ENCODE peak calls at places on chromosomes 7 and 10, in seven cellular contexts. L, N, A, C, R, E and P are unnamed samples.
A peak's percentile ranks its signal among the peaks of the same experiment; 100 is the strongest.

GRCh38 chr7:41232086-41232485 is 470.8 kb downstream of the INHBA start:
- DNase-seq in L (no peak), E (no peak), C (no peak), A (no peak), N (no peak), R (no peak), P (no peak)

GRCh38 chr7:6078548-6078947 is 47.4 kb downstream of the ANKRD61 start:
- DNase-seq in L (no peak), C (no peak), E (no peak), R (no peak), N (no peak), A (no peak), P (no peak)

GRCh38 chr7:21104124-21104500 is 317.4 kb upstream of the SP8 start:
- DNase-seq in A (peak; percentile 57), L (no peak), C (no peak), R (no peak), E (no peak), N (no peak), P (no peak)

GRCh38 chr7:19920200-19920599 is 146.8 kb upstream of the TMEM196 start:
- DNase-seq in E (no peak), C (no peak), L (no peak), R (no peak), N (no peak), A (no peak), P (no peak)

GRCh38 chr10:14386202-14386593 is 55.5 kb upstream of the FRMD4A start:
- DNase-seq in L (no peak), C (no peak), A (no peak), E (no peak), R (no peak), N (no peak), P (no peak)

GRCh38 chr10:124741281-124741921 is 2.8 kb downstream of the FAM53B start:
- DNase-seq in E (peak; percentile 92), R (no peak), N (no peak), L (peak; percentile 76), A (peak; percentile 91), C (peak; percentile 80), P (no peak)

GRCh38 chr7:140591178-140591902 is 49.3 kb downstream of the DENND2A start:
- DNase-seq in L (no peak), N (no peak), E (no peak), A (no peak), R (no peak), C (no peak), P (no peak)

GRCh38 chr7:25069900-25070443 is 55.1 kb downstream of the CYCS start:
- DNase-seq in E (peak; percentile 92), N (no peak), R (no peak), A (peak; percentile 39), C (peak; percentile 64), L (peak; percentile 77), P (no peak)

GRCh38 chr10:86346794-86347665 is 19.6 kb downstream of the GRID1 start:
- DNase-seq in C (no peak), L (no peak), A (no peak), E (no peak), R (no peak), N (no peak), P (no peak)

GRCh38 chr10:4650109-4650508 is 175.9 kb upstream of the AKR1E2 start:
- DNase-seq in E (no peak), N (no peak), A (no peak), R (no peak), C (no peak), L (no peak), P (no peak)

GRCh38 chr7:35723011-35723410 is 28.1 kb upstream of the HERPUD2 start:
- DNase-seq in R (no peak), L (no peak), C (no peak), N (no peak), E (no peak), A (no peak), P (no peak)
- TF ChIP-seq CTCF in R (no peak), L (no peak), C (no peak), N (no peak), E (no peak), A (no peak), P (no peak)

DNA sequence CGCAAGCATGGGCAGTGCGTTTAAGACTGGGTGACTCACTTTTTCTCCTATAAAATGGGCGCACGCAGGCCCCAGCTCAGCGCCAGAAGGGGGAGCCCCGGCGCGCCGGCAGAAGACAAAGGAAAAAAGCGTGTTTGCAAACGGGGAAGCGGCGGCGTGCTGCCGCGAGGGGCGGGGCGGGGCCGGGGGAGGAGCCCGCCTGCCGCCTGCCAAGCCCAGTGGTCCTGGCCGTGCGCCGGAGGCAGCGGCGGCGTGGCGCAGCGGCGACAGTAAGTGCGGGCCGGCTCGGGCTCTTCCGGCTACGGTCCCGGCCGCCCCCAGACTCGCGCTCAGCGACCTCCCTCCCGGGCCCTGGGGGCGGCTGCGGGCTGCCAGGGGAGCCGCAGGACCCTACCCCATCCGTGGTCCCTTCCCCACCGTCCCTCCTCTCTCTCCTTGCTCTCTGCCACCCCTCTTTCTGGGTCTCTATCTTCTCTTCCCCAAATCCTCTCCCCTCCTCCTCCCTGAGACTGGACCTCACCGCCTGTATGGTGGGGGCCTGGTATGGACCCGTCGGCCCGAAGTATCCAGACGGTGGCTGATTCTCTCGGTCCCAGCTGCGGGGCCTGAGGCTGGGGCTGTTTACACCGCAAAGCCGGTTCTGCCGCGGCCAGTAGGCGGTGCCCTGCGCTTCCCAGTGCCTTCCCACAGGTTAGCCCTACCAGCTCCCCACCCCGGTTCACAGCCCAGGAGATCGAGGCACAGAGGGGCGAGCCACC is at the start of gene SLC29A3:
- DNase-seq in A (peak; percentile 88), E (peak; percentile 89), L (peak; percentile 92), N (no peak), C (peak; percentile 71), R (peak; percentile 90), P (no peak)
- TF ChIP-seq POLR2AphosphoS5 in A (no peak), E (peak; percentile 81), L (peak; percentile 44), N (peak; percentile 32), C (no peak), R (no peak), P (peak; percentile 40)

GRCh38 chr7:111092406-111093160 is 1.7 kb downstream of the LRRN3 start:
- DNase-seq in N (no peak), A (no peak), E (no peak), R (no peak), L (no peak), C (no peak), P (no peak)
- H3K4me3 ChIP-seq in N (peak overlapping the region; percentile 34), A (no peak overlapping the region), E (no peak overlapping the region), R (peak overlapping the region; percentile 31), L (no peak overlapping the region), C (no peak overlapping the region), P (peak overlapping the region; percentile 46)

DNA sequence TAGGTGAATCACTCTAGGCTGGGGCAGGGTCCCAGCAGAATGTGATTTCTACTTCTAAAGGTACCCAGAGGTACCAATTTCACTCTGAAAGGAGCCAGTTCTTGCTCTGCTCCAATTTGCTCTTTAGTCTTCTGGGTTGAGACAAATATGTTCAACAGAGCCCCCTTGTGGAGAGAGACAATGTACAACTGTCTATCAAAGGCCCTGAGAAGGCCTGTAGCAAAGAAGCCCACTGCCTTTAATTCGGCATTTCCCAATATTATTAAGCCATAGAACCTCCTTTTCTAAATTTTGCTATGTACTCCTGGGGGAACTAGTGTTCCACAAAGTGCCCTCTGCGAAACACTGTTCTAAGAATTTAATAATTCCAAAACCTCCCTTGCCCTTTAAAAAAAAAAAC is 161.0 kb upstream of the BMPER start:
- DNase-seq in L (peak; percentile 24), E (peak; percentile 72), N (no peak), A (no peak), C (peak; percentile 58), R (no peak), P (no peak)
- TF ChIP-seq CTCF in L (peak; percentile 47), E (peak; percentile 59), N (peak; percentile 27), A (peak; percentile 47), C (peak; percentile 58), R (peak; percentile 13), P (peak; percentile 20)

DNA sequence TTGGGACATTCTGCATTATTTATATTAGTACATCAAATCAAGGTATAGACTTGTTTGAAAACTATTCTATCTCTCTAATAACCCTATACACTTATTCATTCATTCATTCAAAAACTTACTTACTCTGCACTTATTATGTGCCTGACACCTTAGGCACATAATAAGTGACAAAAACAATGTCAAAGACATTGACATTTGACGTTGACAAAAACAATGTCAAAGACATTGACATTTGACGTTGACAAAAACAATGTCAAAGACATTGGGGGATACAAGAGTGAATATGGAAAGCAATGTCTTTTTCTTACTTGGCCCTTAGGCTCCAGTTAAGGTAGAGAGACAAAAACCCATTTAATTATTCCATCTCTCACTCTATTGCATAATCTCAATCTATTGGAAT is 116.0 kb downstream of the CNTNAP2 start:
- DNase-seq in L (no peak), R (no peak), C (no peak), N (no peak), E (no peak), A (no peak), P (no peak)
- TF ChIP-seq POLR2AphosphoS5 in L (no peak), R (no peak), C (no peak), N (no peak), E (no peak), A (no peak), P (no peak)

GRCh38 chr7:128167791-128168666 is 73.0 kb upstream of the LEP start:
- DNase-seq in A (no peak), E (peak; percentile 65), R (peak; percentile 76), N (no peak), L (no peak), C (no peak), P (no peak)
- H3K4me3 ChIP-seq in A (peak overlapping the region; percentile 32), E (peak overlapping the region; percentile 90), R (peak overlapping the region; percentile 51), N (no peak overlapping the region), L (no peak overlapping the region), C (no peak overlapping the region), P (peak overlapping the region; percentile 50)

DNA sequence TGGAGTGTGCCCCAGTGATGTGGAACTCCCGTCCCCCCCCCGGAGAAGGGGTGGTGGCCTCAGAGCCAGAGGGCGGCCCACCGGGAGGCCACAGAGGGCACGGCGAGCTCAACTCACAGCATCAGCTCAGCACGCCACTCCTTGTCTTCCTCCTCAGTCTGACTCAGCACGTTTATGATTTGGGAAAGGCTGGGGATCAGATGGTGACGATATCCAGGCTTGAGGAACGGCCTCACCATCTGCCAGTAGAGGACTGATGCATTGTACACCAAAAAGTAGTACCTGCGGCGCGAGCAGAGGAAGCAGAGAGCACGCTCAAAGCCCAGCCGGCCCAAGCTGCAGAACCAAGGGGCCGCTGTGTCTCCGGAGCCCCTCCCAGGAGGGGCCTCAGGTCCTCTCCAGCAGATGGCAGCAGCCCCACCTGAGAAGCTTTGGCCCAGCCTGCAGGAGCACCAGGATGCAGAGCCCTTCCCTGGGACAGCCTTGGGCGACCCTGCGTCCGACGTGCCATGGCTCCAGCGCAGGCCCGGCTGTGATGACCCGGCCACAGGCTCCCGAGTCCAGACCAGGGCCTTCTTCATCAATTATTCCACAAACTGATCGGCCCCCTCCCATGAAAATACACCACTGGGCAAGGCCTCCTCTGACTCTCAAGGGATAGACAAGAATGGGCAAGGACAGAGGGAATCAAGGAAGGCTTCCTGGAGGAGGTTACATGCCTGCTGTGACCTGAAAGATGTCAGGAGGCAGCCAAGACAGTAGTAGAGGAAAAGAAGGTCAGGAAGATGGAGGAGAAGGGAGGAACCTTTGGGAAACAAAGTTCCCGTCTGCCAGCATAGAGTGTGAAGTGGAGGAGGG is 3.7 kb downstream of the CFAP46 start:
- DNase-seq in A (no peak), C (peak; percentile 29), E (peak; percentile 81), R (no peak), N (no peak), L (peak; percentile 40), P (no peak)
- TF ChIP-seq CTCF in A (no peak), C (peak; percentile 64), E (peak; percentile 46), R (peak; percentile 20), N (peak; percentile 87), L (peak; percentile 46), P (no peak)